ENCODE peak calls at places on chromosomes 7 and 10, in seven cellular contexts. T, E, W, K, X, S and Z are unnamed samples.

GRCh38 chr7:141294122-141294829 is 220.4 kb downstream of the TMEM178B start:
- DNase-seq in T (no peak), E (no peak), W (no peak), K (no peak), X (no peak), S (no peak), Z (no peak)

GRCh38 chr10:1841759-1842158 is 104.4 kb upstream of the ADARB2 start:
- DNase-seq in T (no peak), E (no peak), W (no peak), K (no peak), X (no peak), S (no peak), Z (no peak)

GRCh38 chr10:43383204-43383971 is 12.0 kb downstream of the FXYD4 start:
- DNase-seq in T (no peak), E (no peak), W (no peak), K (no peak), X (no peak), S (peak; percentile 10), Z (no peak)

GRCh38 chr10:71864861-71865473 is 13.9 kb upstream of the PSAP start:
- DNase-seq in T (no peak), E (no peak), W (peak; percentile 65), K (no peak), X (peak; percentile 81), S (no peak), Z (no peak)

GRCh38 chr10:6586501-6586900 is 6.4 kb upstream of the PRKCQ start:
- DNase-seq in T (no peak), E (no peak), W (no peak), K (no peak), X (no peak), S (no peak), Z (no peak)

GRCh38 chr7:156160811-156161210 is 348.5 kb upstream of the SHH start:
- DNase-seq in T (no peak), E (no peak), W (no peak), K (peak; percentile 72), X (no peak), S (no peak), Z (no peak)

GRCh38 chr7:80661729-80662128 is 23.3 kb downstream of the CD36 start:
- DNase-seq in T (no peak), E (no peak), W (peak; percentile 36), K (no peak), X (no peak), S (no peak), Z (no peak)

GRCh38 chr7:43647772-43648643 is 65.1 kb downstream of the STK17A start:
- DNase-seq in T (no peak), E (peak; percentile 85), W (peak; percentile 81), K (no peak), X (peak; percentile 99), S (peak; percentile 41), Z (peak; percentile 62)